ENCODE peak calls at places on chromosomes 4 and X, in six cellular contexts. One of them, this sample, is unnamed.

GRCh38 chrX:23792861-23793553 is 10.0 kb downstream of the SAT1 start:
- DNase-seq in endothelial cell: peak; percentile 8
- DNase-seq in lower leg skin: no peak
- DNase-seq in GM20000: no peak
- DNase-seq in colonic mucosa: no peak
- DNase-seq in A673: peak; percentile 83
- DNase-seq in this sample: no peak

GRCh38 chr4:140595065-140595464 is 26.3 kb upstream of the UCP1 start:
- DNase-seq in endothelial cell: no peak
- DNase-seq in lower leg skin: no peak
- DNase-seq in GM20000: no peak
- DNase-seq in colonic mucosa: peak; percentile 33
- DNase-seq in A673: no peak
- DNase-seq in this sample: peak; percentile 34

GRCh38 chrX:106802388-106803275 is at the start of gene TBC1D8B:
- DNase-seq in endothelial cell: peak; percentile 52
- DNase-seq in lower leg skin: peak; percentile 74
- DNase-seq in GM20000: peak; percentile 23
- DNase-seq in colonic mucosa: peak; percentile 86
- DNase-seq in A673: peak; percentile 89
- DNase-seq in this sample: peak; percentile 37

GRCh38 chrX:69503835-69504625 is at the start of gene NALF2:
- DNase-seq in endothelial cell: peak; percentile 74
- DNase-seq in lower leg skin: peak; percentile 12
- DNase-seq in GM20000: peak; percentile 31
- DNase-seq in colonic mucosa: peak; percentile 45
- DNase-seq in A673: peak; percentile 43
- DNase-seq in this sample: peak; percentile 24

GRCh38 chr4:33162122-33162521 is 2442.0 kb downstream of the PCDH7 start:
- DNase-seq in endothelial cell: no peak
- DNase-seq in lower leg skin: no peak
- DNase-seq in GM20000: no peak
- DNase-seq in colonic mucosa: no peak
- DNase-seq in A673: no peak
- DNase-seq in this sample: no peak

GRCh38 chrX:39388730-39389129 is 587.5 kb downstream of the MID1IP1 start:
- DNase-seq in endothelial cell: no peak
- DNase-seq in lower leg skin: no peak
- DNase-seq in GM20000: no peak
- DNase-seq in colonic mucosa: no peak
- DNase-seq in A673: no peak
- DNase-seq in this sample: no peak

GRCh38 chr4:74451214-74451661 is 6.3 kb downstream of the AREG start:
- DNase-seq in endothelial cell: no peak
- DNase-seq in lower leg skin: no peak
- DNase-seq in GM20000: no peak
- DNase-seq in colonic mucosa: no peak
- DNase-seq in A673: peak; percentile 6
- DNase-seq in this sample: no peak

GRCh38 chr4:71266090-71266794 is 72.6 kb upstream of the SLC4A4 start:
- DNase-seq in endothelial cell: no peak
- DNase-seq in lower leg skin: no peak
- DNase-seq in GM20000: peak; percentile 15
- DNase-seq in colonic mucosa: no peak
- DNase-seq in A673: no peak
- DNase-seq in this sample: peak; percentile 9

GRCh38 chr4:183304067-183304466 is 16.0 kb downstream of the CLDN22 start:
- DNase-seq in endothelial cell: no peak
- DNase-seq in lower leg skin: no peak
- DNase-seq in GM20000: no peak
- DNase-seq in colonic mucosa: no peak
- DNase-seq in A673: no peak
- DNase-seq in this sample: no peak

GRCh38 chr4:16442296-16442695 is 216.0 kb upstream of the TAPT1 start:
- DNase-seq in endothelial cell: no peak
- DNase-seq in lower leg skin: no peak
- DNase-seq in GM20000: no peak
- DNase-seq in colonic mucosa: no peak
- DNase-seq in A673: no peak
- DNase-seq in this sample: no peak

GRCh38 chrX:9878141-9878875 is 88.8 kb upstream of the CLDN34 start:
- DNase-seq in endothelial cell: no peak
- DNase-seq in lower leg skin: no peak
- DNase-seq in GM20000: no peak
- DNase-seq in colonic mucosa: no peak
- DNase-seq in A673: peak; percentile 61
- DNase-seq in this sample: no peak

DNA sequence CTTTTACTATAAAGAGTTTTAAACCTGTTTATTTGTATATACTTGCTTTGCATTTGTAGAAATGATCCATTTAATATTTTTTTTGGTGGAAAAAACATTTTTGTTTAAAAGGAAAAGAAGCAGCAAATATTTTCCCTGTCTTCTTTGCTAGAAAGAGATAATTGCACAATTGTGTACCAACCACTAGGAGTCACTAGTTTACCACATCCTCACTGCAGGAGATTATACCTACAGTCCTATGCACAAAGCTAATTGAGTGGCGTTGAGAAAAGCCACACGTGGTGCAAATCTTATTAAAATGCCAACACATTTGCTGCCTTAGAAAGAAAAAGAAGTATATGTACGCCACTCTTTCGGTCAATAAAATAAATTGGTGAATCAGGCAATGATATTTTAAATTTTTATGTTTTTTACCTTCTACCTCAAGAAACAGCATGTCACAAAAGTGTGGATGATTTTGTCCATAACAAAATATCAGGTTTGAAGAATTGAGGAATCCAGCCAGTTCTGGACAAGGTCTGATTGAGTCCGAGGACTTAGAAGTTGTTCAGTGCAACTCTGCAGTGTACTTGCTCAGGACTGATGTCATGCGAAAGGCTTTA is 102.9 kb downstream of the GRXCR1 start:
- DNase-seq in endothelial cell: no peak
- DNase-seq in lower leg skin: no peak
- DNase-seq in GM20000: peak; percentile 32
- DNase-seq in colonic mucosa: no peak
- DNase-seq in A673: peak; percentile 23
- DNase-seq in this sample: peak; percentile 32
- TF ChIP-seq CTCF in endothelial cell: peak; percentile 87
- TF ChIP-seq CTCF in lower leg skin: no peak
- TF ChIP-seq CTCF in GM20000: peak; percentile 46
- TF ChIP-seq CTCF in colonic mucosa: peak; percentile 42
- TF ChIP-seq CTCF in A673: peak; percentile 62
- TF ChIP-seq CTCF in this sample: peak; percentile 69

GRCh38 chrX:140815868-140816267 is 106.3 kb downstream of the LINC00632 start:
- DNase-seq in endothelial cell: no peak
- DNase-seq in lower leg skin: no peak
- DNase-seq in GM20000: no peak
- DNase-seq in colonic mucosa: no peak
- DNase-seq in A673: peak; percentile 36
- DNase-seq in this sample: no peak

GRCh38 chrX:140822184-140822583 is 112.6 kb downstream of the LINC00632 start:
- DNase-seq in endothelial cell: no peak
- DNase-seq in lower leg skin: no peak
- DNase-seq in GM20000: no peak
- DNase-seq in colonic mucosa: no peak
- DNase-seq in A673: no peak
- DNase-seq in this sample: no peak

GRCh38 chrX:140821280-140821679 is 111.7 kb downstream of the LINC00632 start:
- DNase-seq in endothelial cell: no peak
- DNase-seq in lower leg skin: no peak
- DNase-seq in GM20000: no peak
- DNase-seq in colonic mucosa: no peak
- DNase-seq in A673: no peak
- DNase-seq in this sample: no peak

GRCh38 chrX:140822861-140823260 is 113.3 kb downstream of the LINC00632 start:
- DNase-seq in endothelial cell: no peak
- DNase-seq in lower leg skin: no peak
- DNase-seq in GM20000: no peak
- DNase-seq in colonic mucosa: no peak
- DNase-seq in A673: no peak
- DNase-seq in this sample: no peak

GRCh38 chrX:140817943-140818342 is 108.4 kb downstream of the LINC00632 start:
- DNase-seq in endothelial cell: peak; percentile 9
- DNase-seq in lower leg skin: no peak
- DNase-seq in GM20000: peak; percentile 1
- DNase-seq in colonic mucosa: no peak
- DNase-seq in A673: peak; percentile 24
- DNase-seq in this sample: peak; percentile 14
- TF ChIP-seq CTCF in endothelial cell: peak; percentile 64
- TF ChIP-seq CTCF in lower leg skin: no peak
- TF ChIP-seq CTCF in GM20000: no peak
- TF ChIP-seq CTCF in colonic mucosa: peak; percentile 41
- TF ChIP-seq CTCF in A673: peak; percentile 64
- TF ChIP-seq CTCF in this sample: no peak

GRCh38 chrX:135112096-135112729 is 8.1 kb downstream of the ETDB start:
- DNase-seq in endothelial cell: peak; percentile 51
- DNase-seq in lower leg skin: no peak
- DNase-seq in GM20000: peak; percentile 23
- DNase-seq in colonic mucosa: peak; percentile 33
- DNase-seq in A673: peak; percentile 54
- DNase-seq in this sample: no peak
- TF ChIP-seq CTCF in endothelial cell: peak; percentile 39
- TF ChIP-seq CTCF in lower leg skin: no peak
- TF ChIP-seq CTCF in GM20000: peak; percentile 71
- TF ChIP-seq CTCF in colonic mucosa: peak; percentile 73
- TF ChIP-seq CTCF in A673: peak; percentile 79
- TF ChIP-seq CTCF in this sample: peak; percentile 50

GRCh38 chrX:75038925-75039324 is 113.7 kb upstream of the NEXMIF start:
- DNase-seq in endothelial cell: no peak
- DNase-seq in lower leg skin: no peak
- DNase-seq in GM20000: peak; percentile 3
- DNase-seq in colonic mucosa: no peak
- DNase-seq in A673: peak; percentile 46
- DNase-seq in this sample: no peak
- TF ChIP-seq CTCF in endothelial cell: no peak
- TF ChIP-seq CTCF in lower leg skin: no peak
- TF ChIP-seq CTCF in GM20000: no peak
- TF ChIP-seq CTCF in colonic mucosa: no peak
- TF ChIP-seq CTCF in A673: peak; percentile 45
- TF ChIP-seq CTCF in this sample: peak; percentile 28

GRCh38 chrX:11397680-11398079 is 104.5 kb downstream of the AMELX start:
- DNase-seq in endothelial cell: no peak
- DNase-seq in lower leg skin: no peak
- DNase-seq in GM20000: no peak
- DNase-seq in colonic mucosa: no peak
- DNase-seq in A673: no peak
- DNase-seq in this sample: peak; percentile 5
- TF ChIP-seq CTCF in endothelial cell: no peak
- TF ChIP-seq CTCF in lower leg skin: no peak
- TF ChIP-seq CTCF in GM20000: no peak
- TF ChIP-seq CTCF in colonic mucosa: no peak
- TF ChIP-seq CTCF in A673: no peak
- TF ChIP-seq CTCF in this sample: no peak

GRCh38 chrX:7147978-7148824 is at the start of gene PUDP:
- DNase-seq in endothelial cell: peak; percentile 83
- DNase-seq in lower leg skin: peak; percentile 56
- DNase-seq in GM20000: peak; percentile 92
- DNase-seq in colonic mucosa: peak; percentile 88
- DNase-seq in A673: peak; percentile 86
- DNase-seq in this sample: peak; percentile 95
- TF ChIP-seq CTCF in endothelial cell: no peak
- TF ChIP-seq CTCF in lower leg skin: no peak
- TF ChIP-seq CTCF in GM20000: no peak
- TF ChIP-seq CTCF in colonic mucosa: no peak
- TF ChIP-seq CTCF in A673: peak; percentile 23
- TF ChIP-seq CTCF in this sample: no peak

GRCh38 chr4:108272046-108272445 is 103.3 kb upstream of the LEF1 start:
- DNase-seq in endothelial cell: no peak
- DNase-seq in lower leg skin: no peak
- DNase-seq in GM20000: no peak
- DNase-seq in colonic mucosa: no peak
- DNase-seq in A673: no peak
- DNase-seq in this sample: no peak
- TF ChIP-seq CTCF in endothelial cell: no peak
- TF ChIP-seq CTCF in lower leg skin: no peak
- TF ChIP-seq CTCF in GM20000: no peak
- TF ChIP-seq CTCF in colonic mucosa: no peak
- TF ChIP-seq CTCF in A673: no peak
- TF ChIP-seq CTCF in this sample: no peak

DNA sequence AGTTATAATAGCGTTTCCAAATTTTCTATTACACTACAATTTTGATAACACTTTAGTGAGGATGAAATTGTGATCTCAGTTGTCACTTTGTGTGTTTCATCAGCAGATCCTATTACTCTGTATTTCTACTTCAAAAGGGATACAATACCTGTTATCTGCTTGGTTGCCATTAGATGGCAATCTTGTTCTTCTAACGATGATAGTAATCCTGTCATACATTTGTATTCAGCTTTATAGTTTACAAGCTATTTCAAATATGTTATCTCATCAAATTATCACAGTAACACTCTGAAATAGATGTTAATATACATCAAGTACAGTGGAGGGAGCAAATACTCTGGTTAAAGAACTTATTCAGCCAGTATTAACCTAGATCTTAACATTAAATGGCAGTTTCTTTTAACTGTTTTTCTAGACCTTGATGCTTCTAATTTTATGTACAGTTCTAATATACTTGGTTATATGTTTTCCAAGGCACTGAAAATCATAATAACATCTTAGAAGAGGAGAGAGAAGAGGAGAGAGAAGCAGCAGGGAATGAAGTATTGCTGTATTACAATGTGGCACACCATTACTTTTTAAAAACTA is 292.0 kb downstream of the CCSER1 start:
- DNase-seq in endothelial cell: no peak
- DNase-seq in lower leg skin: no peak
- DNase-seq in GM20000: peak; percentile 46
- DNase-seq in colonic mucosa: no peak
- DNase-seq in A673: peak; percentile 42
- DNase-seq in this sample: peak; percentile 36
- TF ChIP-seq CTCF in endothelial cell: no peak
- TF ChIP-seq CTCF in lower leg skin: no peak
- TF ChIP-seq CTCF in GM20000: peak; percentile 49
- TF ChIP-seq CTCF in colonic mucosa: peak; percentile 43
- TF ChIP-seq CTCF in A673: peak; percentile 59
- TF ChIP-seq CTCF in this sample: peak; percentile 53

GRCh38 chr4:150593996-150594395 is 12.0 kb downstream of the MAB21L2 start:
- DNase-seq in endothelial cell: no peak
- DNase-seq in lower leg skin: no peak
- DNase-seq in GM20000: no peak
- DNase-seq in colonic mucosa: no peak
- DNase-seq in A673: peak; percentile 90
- DNase-seq in this sample: no peak

GRCh38 chr4:150591904-150592303 is 10.0 kb downstream of the MAB21L2 start:
- DNase-seq in endothelial cell: no peak
- DNase-seq in lower leg skin: no peak
- DNase-seq in GM20000: no peak
- DNase-seq in colonic mucosa: no peak
- DNase-seq in A673: no peak
- DNase-seq in this sample: no peak

GRCh38 chr4:150588341-150588740 is 6.4 kb downstream of the MAB21L2 start:
- DNase-seq in endothelial cell: no peak
- DNase-seq in lower leg skin: no peak
- DNase-seq in GM20000: no peak
- DNase-seq in colonic mucosa: no peak
- DNase-seq in A673: no peak
- DNase-seq in this sample: no peak

GRCh38 chr4:150589174-150589573 is 7.2 kb downstream of the MAB21L2 start:
- DNase-seq in endothelial cell: no peak
- DNase-seq in lower leg skin: no peak
- DNase-seq in GM20000: no peak
- DNase-seq in colonic mucosa: no peak
- DNase-seq in A673: no peak
- DNase-seq in this sample: no peak

GRCh38 chr4:150591284-150591874 is 9.4 kb downstream of the MAB21L2 start:
- DNase-seq in endothelial cell: no peak
- DNase-seq in lower leg skin: no peak
- DNase-seq in GM20000: no peak
- DNase-seq in colonic mucosa: no peak
- DNase-seq in A673: no peak
- DNase-seq in this sample: no peak
- TF ChIP-seq CTCF in endothelial cell: no peak
- TF ChIP-seq CTCF in lower leg skin: no peak
- TF ChIP-seq CTCF in GM20000: no peak
- TF ChIP-seq CTCF in colonic mucosa: no peak
- TF ChIP-seq CTCF in A673: no peak
- TF ChIP-seq CTCF in this sample: no peak

This sample was measured in GM10248.